ENCODE peak calls at places on chromosome 11, in five cellular contexts. S, N, G, K and D are unnamed samples.

GRCh38 chr11:92500463-92500862 is 275.8 kb downstream of the FAT3 start:
- DNase-seq in S (no peak), N (no peak), G (no peak), K (no peak), D (no peak)

GRCh38 chr11:99739464-99740089 is 718.8 kb downstream of the CNTN5 start:
- DNase-seq in S (no peak), N (no peak), G (peak; percentile 59), K (no peak), D (no peak)

GRCh38 chr11:10982695-10983492 is 125.0 kb upstream of the ZBED5 start:
- DNase-seq in S (no peak), N (no peak), G (no peak), K (no peak), D (no peak)

GRCh38 chr11:130094614-130095013 is 24.9 kb downstream of the APLP2 start:
- DNase-seq in S (no peak), N (no peak), G (no peak), K (no peak), D (no peak)

GRCh38 chr11:61152816-61153592 is 8.2 kb downstream of the VPS37C start:
- DNase-seq in S (no peak), N (peak; percentile 38), G (no peak), K (no peak), D (no peak)

GRCh38 chr11:10454902-10455631 is at the start of gene AMPD3:
- DNase-seq in S (peak; percentile 72), N (peak; percentile 81), G (peak; percentile 22), K (peak; percentile 75), D (no peak)

GRCh38 chr11:119794756-119795155 is 65.8 kb upstream of the NECTIN1 start:
- DNase-seq in S (no peak), N (no peak), G (no peak), K (no peak), D (no peak)

GRCh38 chr11:8937159-8937558 is 4.4 kb upstream of the C11orf16 start:
- DNase-seq in S (no peak), N (no peak), G (no peak), K (no peak), D (no peak)

GRCh38 chr11:120977470-120977869 is 46.4 kb upstream of the TBCEL start:
- DNase-seq in S (no peak), N (no peak), G (no peak), K (no peak), D (no peak)

GRCh38 chr11:17983569-17983968 is 29.3 kb downstream of the SERGEF start:
- DNase-seq in S (no peak), N (no peak), G (no peak), K (no peak), D (no peak)

GRCh38 chr11:36356201-36356600 is 60.1 kb downstream of the PRR5L start:
- DNase-seq in S (no peak), N (no peak), G (no peak), K (no peak), D (no peak)

GRCh38 chr11:86869966-86870570 is 69.7 kb downstream of the PRSS23 start:
- DNase-seq in S (peak; percentile 27), N (no peak), G (peak; percentile 79), K (peak; percentile 56), D (no peak)

GRCh38 chr11:114260483-114260882 is 35.7 kb upstream of the NNMT start:
- DNase-seq in S (no peak), N (no peak), G (no peak), K (no peak), D (no peak)

GRCh38 chr11:8544807-8545206 is 49.2 kb downstream of the STK33 start:
- DNase-seq in S (no peak), N (no peak), G (no peak), K (no peak), D (no peak)

GRCh38 chr11:76263657-76264056 is 57.4 kb upstream of the WNT11 start:
- DNase-seq in S (no peak), N (no peak), G (no peak), K (no peak), D (no peak)

GRCh38 chr11:1283906-1284305 is 25.5 kb downstream of the TOLLIP start:
- DNase-seq in S (no peak), N (peak; percentile 68), G (no peak), K (no peak), D (peak; percentile 32)

GRCh38 chr11:1287928-1288327 is 21.5 kb downstream of the TOLLIP start:
- DNase-seq in S (no peak), N (peak; percentile 57), G (no peak), K (no peak), D (peak; percentile 16)

GRCh38 chr11:1283091-1283511 is 26.3 kb downstream of the TOLLIP start:
- DNase-seq in S (no peak), N (peak; percentile 57), G (no peak), K (no peak), D (peak; percentile 41)

GRCh38 chr11:1285876-1286275 is 23.6 kb downstream of the TOLLIP start:
- DNase-seq in S (no peak), N (peak; percentile 44), G (no peak), K (no peak), D (peak; percentile 27)

DNA sequence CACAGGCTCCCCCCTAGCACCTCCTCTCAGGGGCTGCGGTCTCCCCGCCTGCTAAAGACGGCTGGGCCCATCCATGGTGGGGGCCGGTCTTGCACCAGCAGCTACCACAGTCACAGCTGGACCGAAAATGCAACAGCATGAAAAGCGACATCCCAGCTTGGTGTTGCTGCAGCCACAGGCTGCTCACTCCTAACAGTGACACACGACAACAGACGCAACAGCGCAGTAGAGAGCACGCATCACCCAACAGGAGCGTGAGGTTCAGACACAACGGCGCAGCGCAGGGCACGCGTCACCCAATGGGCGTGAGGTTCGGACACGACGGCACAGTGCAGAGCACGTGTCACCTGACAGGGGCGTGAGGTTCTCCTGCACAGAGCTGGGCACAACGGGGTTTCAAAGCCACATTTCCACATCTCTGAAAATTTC is 24.1 kb downstream of the TOLLIP start:
- DNase-seq in S (no peak), N (no peak), G (no peak), K (no peak), D (peak; percentile 35)
- TF ChIP-seq CTCF in S (no peak), N (no peak), G (no peak), K (no peak), D (no peak)

DNA sequence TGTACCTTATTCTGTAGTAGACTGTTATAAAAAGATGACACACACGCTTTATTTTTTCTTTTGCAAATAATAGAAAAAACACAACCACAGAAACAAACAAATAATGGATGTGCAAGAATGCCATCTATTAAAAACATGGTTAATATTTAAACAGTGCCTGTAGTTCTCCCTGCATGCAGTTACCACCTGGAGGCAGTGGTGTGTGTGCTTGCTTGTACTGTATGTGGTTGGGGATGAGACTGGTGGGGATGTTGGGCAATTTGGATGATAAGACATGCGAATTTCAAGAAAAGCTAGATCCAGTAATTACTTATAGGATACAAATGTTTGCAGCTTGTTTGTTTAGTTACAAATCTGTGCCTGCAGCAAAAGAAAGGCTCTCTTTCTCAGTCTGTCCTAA is 3.6 kb downstream of the C11orf87 start:
- DNase-seq in S (no peak), N (no peak), G (no peak), K (no peak), D (no peak)
- TF ChIP-seq CTCF in S (no peak), N (no peak), G (no peak), K (no peak), D (no peak)

DNA sequence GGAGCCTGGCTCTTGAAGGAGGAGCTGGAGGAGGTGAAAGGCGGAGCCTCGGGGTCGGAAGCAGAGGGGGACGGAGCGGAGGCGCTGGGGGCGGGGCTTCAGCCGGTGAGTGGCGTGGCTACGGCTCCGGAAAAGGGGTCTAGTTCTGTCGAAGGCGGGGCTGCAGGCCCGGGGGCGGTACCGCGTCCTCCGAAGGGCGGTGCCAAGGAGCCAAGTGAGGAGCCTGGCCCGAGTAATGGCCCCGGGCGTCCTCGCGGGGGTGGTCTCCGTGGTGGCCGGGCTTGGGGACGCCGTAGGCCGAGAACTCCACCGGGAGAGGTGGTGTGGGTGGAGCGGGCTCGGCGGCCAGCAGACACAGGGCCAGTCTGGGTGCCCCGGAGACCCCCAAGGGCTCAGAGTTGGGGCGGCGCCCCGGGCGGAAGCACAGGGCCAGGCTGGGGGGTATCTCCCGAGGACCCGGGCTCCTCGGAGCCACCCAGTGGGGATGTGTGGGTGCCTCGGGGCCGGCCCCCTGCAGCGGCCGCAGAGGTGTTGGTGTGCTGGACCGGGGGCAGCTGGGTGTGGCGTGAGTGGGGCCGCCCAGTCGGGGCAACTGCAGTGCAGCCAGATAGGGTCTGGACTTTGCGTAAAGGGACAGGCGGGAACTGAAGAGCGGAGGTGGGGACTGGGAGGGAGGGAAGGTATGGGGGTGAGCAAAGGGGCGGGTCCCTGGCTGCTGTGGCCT is 697 bp downstream of the FKBP2 start:
- DNase-seq in S (peak; percentile 99), N (peak; percentile 100), G (peak; percentile 99), K (peak; percentile 100), D (peak; percentile 100)
- TF ChIP-seq CTCF in S (no peak), N (no peak), G (peak; percentile 3), K (no peak), D (peak; percentile 18)

DNA sequence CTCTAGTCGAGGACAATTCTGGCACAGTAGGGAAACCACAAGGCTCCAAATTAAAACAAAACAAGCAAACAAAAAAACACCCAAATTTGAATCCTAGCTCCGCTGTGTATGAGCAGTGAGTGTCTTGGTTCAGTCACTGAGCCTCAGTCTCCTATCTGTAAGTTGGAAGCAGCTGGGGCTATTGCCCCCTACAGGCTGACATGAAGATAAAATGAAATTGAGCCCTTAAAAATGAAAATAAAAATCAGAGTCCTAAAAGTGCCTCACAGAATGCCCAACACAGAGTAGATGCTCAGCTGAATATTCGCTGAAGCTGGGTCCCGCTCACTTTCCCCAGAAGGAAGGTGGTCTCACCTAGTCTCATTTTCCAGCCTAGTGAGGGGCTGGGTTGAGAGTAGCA is 65.2 kb downstream of the PDE2A start:
- DNase-seq in S (no peak), N (no peak), G (peak; percentile 34), K (no peak), D (no peak)
- TF ChIP-seq CTCF in S (peak; percentile 45), N (no peak), G (peak; percentile 63), K (peak; percentile 24), D (peak; percentile 41)

GRCh38 chr11:126008956-126009355 is 53.7 kb downstream of the CDON start:
- DNase-seq in S (no peak), N (no peak), G (no peak), K (no peak), D (no peak)
- TF ChIP-seq CTCF in S (no peak), N (no peak), G (no peak), K (no peak), D (no peak)